ENCODE peak calls at places on chromosomes 16 and 17, in ten cellular contexts. K, W, U, M, B, Q, Z, J, X and A are unnamed samples.

GRCh38 chr16:74585846-74586392 is 21.0 kb downstream of the GLG1 start:
- DNase-seq in K (no peak), W (no peak), U (no peak), M (no peak), B (no peak), Q (no peak), Z (no peak), J (no peak), X (no peak), A (no peak)

GRCh38 chr16:10509534-10510025 is 70.8 kb downstream of the EMP2 start:
- DNase-seq in K (peak; percentile 49), W (peak; percentile 40), U (peak; percentile 84), M (peak; percentile 91), B (peak; percentile 89), Q (no peak), Z (peak; percentile 85), J (peak; percentile 53), X (peak; percentile 80), A (peak; percentile 92)

GRCh38 chr17:80455328-80455710 is 21.1 kb downstream of the NPTX1 start:
- DNase-seq in K (no peak), W (no peak), U (no peak), M (peak; percentile 64), B (peak; percentile 86), Q (no peak), Z (peak; percentile 70), J (peak; percentile 58), X (peak; percentile 62), A (no peak)

GRCh38 chr17:27968206-27968732 is 74.2 kb upstream of the NLK start:
- DNase-seq in K (no peak), W (no peak), U (no peak), M (no peak), B (no peak), Q (no peak), Z (no peak), J (no peak), X (no peak), A (peak; percentile 79)

GRCh38 chr16:81485225-81485624 is 40.6 kb downstream of the CMIP start:
- DNase-seq in K (no peak), W (no peak), U (no peak), M (no peak), B (no peak), Q (no peak), Z (peak; percentile 23), J (no peak), X (no peak), A (peak; percentile 47)

GRCh38 chr16:88737298-88738166 is 31.2 kb downstream of the CTU2 start:
- DNase-seq in K (peak; percentile 62), W (peak; percentile 19), U (peak; percentile 85), M (peak; percentile 55), B (peak; percentile 81), Q (peak; percentile 92), Z (peak; percentile 80), J (peak; percentile 78), X (peak; percentile 90), A (peak; percentile 72)

GRCh38 chr16:89104303-89104702 is 10.7 kb downstream of the ACSF3 start:
- DNase-seq in K (no peak), W (no peak), U (no peak), M (no peak), B (no peak), Q (no peak), Z (no peak), J (no peak), X (no peak), A (no peak)

GRCh38 chr16:86563489-86564345 is 2.9 kb upstream of the FOXC2 start:
- DNase-seq in K (peak; percentile 74), W (peak; percentile 99), U (peak; percentile 86), M (peak; percentile 81), B (peak; percentile 95), Q (peak; percentile 89), Z (peak; percentile 93), J (peak; percentile 91), X (peak; percentile 92), A (peak; percentile 83)

GRCh38 chr17:80007009-80007752 is 28.5 kb downstream of the TBC1D16 start:
- DNase-seq in K (no peak), W (no peak), U (no peak), M (no peak), B (no peak), Q (no peak), Z (no peak), J (no peak), X (no peak), A (no peak)

GRCh38 chr17:78716814-78717393 is 65.2 kb downstream of the CYTH1 start:
- DNase-seq in K (peak; percentile 55), W (peak; percentile 53), U (peak; percentile 71), M (no peak), B (peak; percentile 57), Q (peak; percentile 82), Z (peak; percentile 78), J (peak; percentile 81), X (peak; percentile 53), A (peak; percentile 65)

GRCh38 chr17:40177275-40177874 is at the start of gene RAPGEFL1:
- DNase-seq in K (peak; percentile 71), W (peak; percentile 74), U (no peak), M (no peak), B (peak; percentile 91), Q (peak; percentile 94), Z (peak; percentile 84), J (peak; percentile 91), X (no peak), A (peak; percentile 89)

GRCh38 chr17:32015245-32016013 is 8.2 kb downstream of the LRRC37B start:
- DNase-seq in K (no peak), W (no peak), U (peak; percentile 26), M (no peak), B (no peak), Q (no peak), Z (no peak), J (no peak), X (no peak), A (peak; percentile 43)

GRCh38 chr17:74862919-74863318 is 3.2 kb upstream of the GRIN2C start:
- DNase-seq in K (no peak), W (no peak), U (no peak), M (no peak), B (no peak), Q (no peak), Z (no peak), J (no peak), X (no peak), A (no peak)

GRCh38 chr17:74861554-74862107 is 1.9 kb upstream of the GRIN2C start:
- DNase-seq in K (no peak), W (no peak), U (no peak), M (no peak), B (no peak), Q (no peak), Z (peak; percentile 39), J (no peak), X (no peak), A (no peak)

GRCh38 chr17:74860999-74861553 is 1.4 kb upstream of the GRIN2C start:
- DNase-seq in K (no peak), W (no peak), U (no peak), M (no peak), B (peak; percentile 62), Q (no peak), Z (no peak), J (no peak), X (no peak), A (no peak)

GRCh38 chr17:74863420-74864296 is 4.0 kb upstream of the GRIN2C start:
- DNase-seq in K (no peak), W (no peak), U (peak; percentile 40), M (no peak), B (no peak), Q (no peak), Z (no peak), J (no peak), X (no peak), A (no peak)

GRCh38 chr17:74862108-74862901 is 2.6 kb upstream of the GRIN2C start:
- DNase-seq in K (peak; percentile 52), W (no peak), U (peak; percentile 68), M (peak; percentile 59), B (peak; percentile 93), Q (peak; percentile 86), Z (peak; percentile 56), J (peak; percentile 60), X (peak; percentile 87), A (peak; percentile 72)
- H3K4me1 ChIP-seq in K (peaks cover 3% of the 10 kb centered on the region), W (peaks cover 17% of the 10 kb centered on the region), U (peaks cover 40% of the 10 kb centered on the region), M (peaks cover 38% of the 10 kb centered on the region), B (peaks cover 10% of the 10 kb centered on the region), Q (peaks cover 20% of the 10 kb centered on the region), Z (no peaks in the 10 kb centered on the region), J (peaks cover 28% of the 10 kb centered on the region), X (no peaks in the 10 kb centered on the region), A (peaks cover 3% of the 10 kb centered on the region)

DNA sequence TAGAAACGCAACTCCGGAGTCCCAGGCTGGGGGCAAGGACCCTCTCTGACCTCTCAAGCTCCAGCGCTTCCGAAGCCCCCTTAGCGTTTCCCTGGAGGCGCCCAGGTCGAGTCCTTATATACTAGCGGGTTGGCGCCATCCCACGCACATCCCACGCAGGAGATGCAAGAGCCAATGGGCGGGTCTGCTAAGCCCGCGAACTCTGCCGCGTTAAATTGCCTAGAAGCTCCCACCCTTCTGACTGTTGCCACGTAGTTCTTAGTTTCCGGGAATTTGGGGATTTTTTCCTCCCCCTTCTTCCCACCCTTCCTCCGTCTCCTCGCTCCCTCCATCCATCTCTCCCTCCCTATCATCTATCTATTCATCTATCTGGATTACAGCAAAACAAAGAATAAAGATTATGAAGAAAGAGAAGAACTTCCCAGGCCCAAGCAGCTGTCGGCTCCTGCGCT is at the start of gene SLFN11:
- DNase-seq in K (peak; percentile 93), W (peak; percentile 88), U (peak; percentile 88), M (no peak), B (peak; percentile 52), Q (peak; percentile 89), Z (peak; percentile 99), J (peak; percentile 85), X (peak; percentile 92), A (peak; percentile 51)
- H3K4me3 ChIP-seq in K (peak within 1 kb of the TSS; percentile 78), W (peak within 1 kb of the TSS; percentile 94), U (peak within 1 kb of the TSS; percentile 53), M (no peak within 1 kb of the TSS), B (peak within 1 kb of the TSS; percentile 42), Q (peak within 1 kb of the TSS; percentile 66), Z (peak within 1 kb of the TSS; percentile 92), J (peak within 1 kb of the TSS; percentile 58), X (peak within 1 kb of the TSS; percentile 53), A (peak within 1 kb of the TSS; percentile 17)

DNA sequence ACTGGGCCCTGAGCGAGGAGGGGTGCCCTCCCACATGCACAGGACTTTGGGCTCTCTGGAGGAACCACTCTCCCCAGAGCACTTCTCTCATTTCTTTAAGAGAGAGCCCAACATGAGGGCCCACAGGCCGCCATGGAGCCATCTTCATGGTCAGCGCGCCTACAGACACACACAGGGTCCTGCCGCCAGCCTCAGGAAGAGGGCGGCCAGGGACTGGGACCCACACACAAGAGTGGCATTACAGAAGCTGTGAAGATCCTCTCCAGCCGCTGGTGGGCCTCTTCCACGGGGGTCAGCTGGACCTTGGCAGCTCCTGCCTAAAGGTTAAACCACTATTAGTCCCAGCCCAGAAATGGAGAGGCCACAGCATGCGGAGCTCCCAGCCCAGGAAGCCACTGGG is 54.5 kb downstream of the MYO18A start:
- DNase-seq in K (no peak), W (no peak), U (no peak), M (no peak), B (no peak), Q (no peak), Z (no peak), J (no peak), X (no peak), A (no peak)
- H3K9me3 ChIP-seq in K (no peaks in the 10 kb centered on the region), W (no peaks in the 10 kb centered on the region), U (no peaks in the 10 kb centered on the region), M (no peaks in the 10 kb centered on the region), B (no peaks in the 10 kb centered on the region), Q (no peaks in the 10 kb centered on the region), Z (no peaks in the 10 kb centered on the region), J (no peaks in the 10 kb centered on the region), X (no peaks in the 10 kb centered on the region), A (no peaks in the 10 kb centered on the region)

DNA sequence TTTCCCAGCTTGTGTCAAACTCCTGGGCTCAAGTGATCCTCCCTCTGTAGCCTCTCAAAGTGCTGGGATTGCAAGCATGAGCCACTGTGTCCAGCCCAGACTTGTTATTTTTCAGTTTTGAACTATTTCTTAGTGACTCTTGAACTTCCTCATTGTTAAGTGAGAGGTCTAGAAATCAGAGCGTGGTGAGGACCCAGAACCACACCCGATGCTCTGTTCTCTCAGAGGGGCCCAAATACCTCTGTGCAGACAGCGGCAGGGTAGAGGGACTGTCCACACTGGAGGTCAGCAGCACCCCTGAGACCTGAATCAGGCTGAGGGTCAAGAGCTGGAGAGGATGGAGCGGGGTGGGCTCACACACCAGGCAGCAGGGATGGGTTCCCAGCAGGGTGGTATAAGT is 47.7 kb upstream of the MEAK7 start:
- DNase-seq in K (no peak), W (no peak), U (no peak), M (no peak), B (no peak), Q (no peak), Z (no peak), J (no peak), X (no peak), A (no peak)
- H3K4me1 ChIP-seq in K (no peaks in the 10 kb centered on the region), W (no peaks in the 10 kb centered on the region), U (no peaks in the 10 kb centered on the region), M (peaks cover 48% of the 10 kb centered on the region), B (peaks cover 33% of the 10 kb centered on the region), Q (no peaks in the 10 kb centered on the region), Z (no peaks in the 10 kb centered on the region), J (no peaks in the 10 kb centered on the region), X (no peaks in the 10 kb centered on the region), A (no peaks in the 10 kb centered on the region)